ENCODE peak calls at places on chromosomes 2 and 18, in seven cellular contexts. D is AG04450, U is right cardiac atrium, P is heart right ventricle, I is AG09309, Q is ovary, F is epithelial cell of proximal tubule. R is an unnamed sample.

GRCh38 chr2:119290859-119291587 is 67.4 kb downstream of the STEAP3 start:
- DNase-seq in P (peak; percentile 86), Q (no peak), F (no peak), U (peak; percentile 89), I (no peak), D (no peak), R (peak; percentile 27)

GRCh38 chr2:203650860-203651613 is 55.4 kb upstream of the CD28 start:
- DNase-seq in P (no peak), U (no peak), F (peak; percentile 43), Q (no peak), I (no peak), D (no peak), R (peak; percentile 80)

GRCh38 chr2:10768063-10768507 is 44.5 kb downstream of the PDIA6 start:
- DNase-seq in F (no peak), U (no peak), D (no peak), P (peak; percentile 60), I (no peak), Q (no peak), R (no peak)

GRCh38 chr2:134704173-134704572 is 14.6 kb downstream of the TMEM163 start:
- DNase-seq in I (no peak), D (no peak), U (no peak), Q (no peak), P (no peak), F (no peak), R (no peak)

GRCh38 chr2:43924463-43924862 is 71.3 kb downstream of the LRPPRC start:
- DNase-seq in D (no peak), F (no peak), I (no peak), Q (no peak), P (no peak), U (no peak), R (no peak)

GRCh38 chr2:236217926-236218325 is 46.3 kb downstream of the ASB18 start:
- DNase-seq in U (no peak), P (no peak), I (no peak), Q (no peak), F (no peak), D (no peak), R (no peak)

GRCh38 chr2:197704434-197705142 is 581 bp upstream of the MARS2 start:
- DNase-seq in F (no peak), I (no peak), U (no peak), P (no peak), Q (no peak), D (no peak), R (no peak)

GRCh38 chr2:224401641-224402342 is at the start of gene FAM124B:
- DNase-seq in D (peak; percentile 15), Q (peak; percentile 36), F (no peak), I (no peak), U (peak; percentile 80), P (peak; percentile 61), R (peak; percentile 87)

GRCh38 chr18:23380817-23381216 is 72.3 kb upstream of the RIOK3 start:
- DNase-seq in F (no peak), I (no peak), U (no peak), D (no peak), P (no peak), Q (no peak), R (no peak)

GRCh38 chr18:46569211-46569610 is 87.8 kb downstream of the LOXHD1 start:
- DNase-seq in U (no peak), D (no peak), P (no peak), Q (no peak), F (no peak), I (no peak), R (no peak)

GRCh38 chr18:63960891-63961290 is 9.0 kb upstream of the SERPINB8 start:
- DNase-seq in F (no peak), I (no peak), Q (no peak), P (no peak), D (no peak), U (no peak), R (no peak)

GRCh38 chr2:96345403-96345802 is 9.8 kb downstream of the NCAPH start:
- DNase-seq in I (no peak), Q (no peak), U (no peak), P (no peak), F (no peak), D (no peak), R (no peak)

GRCh38 chr18:13218376-13219011 is at the start of gene LDLRAD4:
- DNase-seq in D (no peak), U (peak; percentile 70), I (no peak), Q (peak; percentile 48), P (peak; percentile 73), F (no peak), R (no peak)

GRCh38 chr18:13217971-13218375 is 587 bp upstream of the LDLRAD4 start:
- DNase-seq in I (no peak), Q (peak; percentile 54), P (peak; percentile 53), D (no peak), U (peak; percentile 53), F (no peak), R (no peak)

GRCh38 chr18:13216092-13216582 is 2.4 kb upstream of the LDLRAD4 start:
- DNase-seq in U (peak; percentile 74), F (peak; percentile 22), I (peak; percentile 34), D (no peak), Q (peak; percentile 49), P (peak; percentile 64), R (peak; percentile 78)

GRCh38 chr18:13217466-13217961 is 1.0 kb upstream of the LDLRAD4 start:
- DNase-seq in D (no peak), P (peak; percentile 80), Q (peak; percentile 59), I (no peak), F (no peak), U (peak; percentile 68), R (peak; percentile 70)

GRCh38 chr18:13216732-13217465 is 1.7 kb upstream of the LDLRAD4 start:
- DNase-seq in D (no peak), U (peak; percentile 61), I (no peak), P (peak; percentile 67), Q (peak; percentile 64), F (no peak), R (no peak)
- H3K4me3 ChIP-seq in D (no peak overlapping the region), U (peak overlapping the region; percentile 95), I (no peak overlapping the region), P (peak overlapping the region; percentile 92), Q (peak overlapping the region; percentile 66), F (no peak overlapping the region), R (peak overlapping the region; percentile 45)

GRCh38 chr18:4453712-4454547 is 1.2 kb downstream of the DLGAP1 start:
- DNase-seq in P (no peak), I (no peak), Q (peak; percentile 33), D (no peak), U (no peak), F (no peak), R (peak; percentile 55)

GRCh38 chr18:4455113-4455811 is at the start of gene DLGAP1:
- DNase-seq in D (no peak), U (peak; percentile 40), F (no peak), P (peak; percentile 29), I (no peak), Q (peak; percentile 79), R (peak; percentile 91)

GRCh38 chr18:4450065-4450676 is 4.9 kb downstream of the DLGAP1 start:
- DNase-seq in Q (no peak), F (no peak), U (no peak), P (no peak), I (no peak), D (no peak), R (no peak)

GRCh38 chr18:4454548-4455112 is 477 bp downstream of the DLGAP1 start:
- DNase-seq in P (no peak), D (no peak), U (no peak), Q (peak; percentile 38), F (no peak), I (no peak), R (no peak)
- H3K4me3 ChIP-seq in P (peak overlapping the region; percentile 24), D (no peak overlapping the region), U (peak overlapping the region; percentile 21), Q (peak overlapping the region; percentile 32), F (peak overlapping the region; percentile 29), I (no peak overlapping the region), R (peak overlapping the region; percentile 36)

GRCh38 chr2:24830351-24830750 is 37.1 kb downstream of the CENPO start:
- DNase-seq in U (no peak), Q (no peak), I (no peak), F (no peak), D (no peak), P (no peak), R (no peak)
- H3K4me3 ChIP-seq in U (no peak overlapping the region), Q (no peak overlapping the region), I (no peak overlapping the region), F (no peak overlapping the region), D (no peak overlapping the region), P (no peak overlapping the region), R (no peak overlapping the region)

GRCh38 chr2:190651413-190651812 is 2.5 kb downstream of the NAB1 start:
- DNase-seq in F (no peak), U (no peak), D (no peak), I (no peak), P (no peak), Q (no peak), R (no peak)

GRCh38 chr2:190649035-190649797 is at the start of gene NAB1:
- DNase-seq in P (peak; percentile 70), Q (peak; percentile 78), F (no peak), D (no peak), I (no peak), U (peak; percentile 71), R (peak; percentile 57)

GRCh38 chr2:190648289-190649034 is 421 bp upstream of the NAB1 start:
- DNase-seq in D (peak; percentile 74), I (peak; percentile 43), P (peak; percentile 91), Q (peak; percentile 92), F (no peak), U (peak; percentile 94), R (peak; percentile 85)

GRCh38 chr2:190649798-190650390 is 1.0 kb downstream of the NAB1 start:
- DNase-seq in I (no peak), F (no peak), D (no peak), Q (no peak), P (no peak), U (peak; percentile 15), R (peak; percentile 55)

DNA sequence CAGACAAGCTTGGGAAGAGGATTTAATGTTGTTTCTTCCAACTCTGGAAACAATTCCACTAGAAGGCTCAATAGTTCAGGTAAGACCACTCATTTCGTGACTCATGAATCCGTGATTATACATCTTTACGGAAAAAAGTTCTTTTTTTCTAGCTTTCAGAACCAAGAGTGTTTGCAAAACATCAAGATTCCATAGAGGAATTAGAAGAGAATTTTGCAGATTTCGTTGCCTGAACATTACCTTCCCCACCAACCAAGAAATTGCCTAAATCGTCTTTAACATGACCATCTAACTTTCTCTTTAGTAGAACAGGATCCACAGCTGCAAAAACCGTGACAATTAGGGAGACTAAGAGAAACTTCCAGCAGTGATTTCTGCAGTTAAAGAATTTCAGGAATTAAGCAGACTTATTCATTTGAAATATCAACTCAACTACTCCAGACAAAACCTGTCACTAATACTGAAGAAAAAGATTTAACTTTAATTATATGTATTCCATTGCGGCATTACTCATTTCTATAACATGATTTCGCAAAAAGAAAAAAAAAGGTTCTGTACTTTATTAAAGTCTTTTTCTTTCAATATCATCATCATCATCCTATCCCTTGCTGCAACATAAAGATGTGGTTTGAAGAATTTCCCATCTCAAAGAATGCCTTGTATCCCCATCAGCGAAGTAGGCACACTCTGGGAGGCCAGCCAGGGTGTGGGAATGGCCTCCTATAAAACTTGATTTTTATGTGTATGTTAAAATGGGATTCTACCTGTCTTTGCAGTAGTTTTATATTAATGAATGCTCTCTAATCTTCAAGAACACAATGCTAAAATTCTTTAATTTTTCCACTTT is 1.9 kb upstream of the NAB1 start:
- DNase-seq in D (no peak), P (no peak), F (no peak), Q (no peak), U (no peak), I (no peak), R (no peak)
- H3K4me3 ChIP-seq in D (peak overlapping the region; percentile 28), P (no peak overlapping the region), F (no peak overlapping the region), Q (no peak overlapping the region), U (peak overlapping the region; percentile 52), I (no peak overlapping the region), R (no peak overlapping the region)

GRCh38 chr18:6734746-6735430 is 5.4 kb downstream of the ARHGAP28 start:
- DNase-seq in P (no peak), I (no peak), U (no peak), D (no peak), F (no peak), Q (no peak), R (no peak)
- H3K4me3 ChIP-seq in P (no peak overlapping the region), I (no peak overlapping the region), U (no peak overlapping the region), D (no peak overlapping the region), F (no peak overlapping the region), Q (no peak overlapping the region), R (no peak overlapping the region)

GRCh38 chr2:212943351-212943750 is 208.1 kb downstream of the IKZF2 start:
- DNase-seq in U (no peak), D (no peak), Q (no peak), I (no peak), F (no peak), P (no peak), R (no peak)
- H3K4me3 ChIP-seq in U (no peak overlapping the region), D (no peak overlapping the region), Q (no peak overlapping the region), I (no peak overlapping the region), F (no peak overlapping the region), P (no peak overlapping the region), R (no peak overlapping the region)